ENCODE peak calls at places on chromosome 14, in five cellular contexts. X, T, Z, N and B are unnamed samples.

GRCh38 chr14:72801381-72801812 is 92.5 kb downstream of the DPF3 start:
- DNase-seq in X (peak), T (peak), Z (no peak), N (no peak), B (no peak)

GRCh38 chr14:67263499-67264149 is 22.4 kb downstream of the PALS1 start:
- DNase-seq in X (no peak), T (peak), Z (no peak), N (no peak), B (no peak)

GRCh38 chr14:51283402-51283825 is 43.4 kb downstream of the TMX1 start:
- DNase-seq in X (peak), T (peak), Z (no peak), N (peak), B (peak)

GRCh38 chr14:78253986-78254385 is 83.8 kb downstream of the NRXN3 start:
- DNase-seq in X (no peak), T (peak), Z (no peak), N (no peak), B (no peak)

GRCh38 chr14:54606631-54607133 is 39.8 kb downstream of the SAMD4A start:
- DNase-seq in X (no peak), T (peak), Z (no peak), N (no peak), B (no peak)

GRCh38 chr14:104794099-104794498 is 1.4 kb downstream of the AKT1 start:
- DNase-seq in X (no peak), T (peak), Z (peak), N (no peak), B (no peak)

GRCh38 chr14:105221598-105222178 is 26.6 kb upstream of the BTBD6 start:
- DNase-seq in X (no peak), T (no peak), Z (no peak), N (no peak), B (no peak)

GRCh38 chr14:71006200-71006563 is 98.9 kb downstream of the PCNX1 start:
- DNase-seq in X (no peak), T (peak), Z (no peak), N (no peak), B (no peak)

GRCh38 chr14:92657457-92658142 is 90.8 kb downstream of the LGMN start:
- DNase-seq in X (no peak), T (no peak), Z (no peak), N (no peak), B (no peak)

GRCh38 chr14:93332032-93332852 is 594 bp downstream of the BTBD7 start:
- DNase-seq in X (no peak), T (peak), Z (peak), N (peak), B (peak)

GRCh38 chr14:105348169-105348944 is 33.8 kb downstream of the PACS2 start:
- DNase-seq in X (no peak), T (no peak), Z (peak), N (no peak), B (no peak)

GRCh38 chr14:21107360-21107781 is 6.5 kb downstream of the TMEM253 start:
- DNase-seq in X (peak), T (peak), Z (no peak), N (no peak), B (no peak)

GRCh38 chr14:87994974-87995373 is 2.0 kb upstream of the GALC start:
- DNase-seq in X (no peak), T (no peak), Z (no peak), N (no peak), B (no peak)

GRCh38 chr14:25406818-25407217 is 356.9 kb upstream of the STXBP6 start:
- DNase-seq in X (no peak), T (peak), Z (peak), N (peak), B (peak)

GRCh38 chr14:71193663-71194062 is 286.4 kb downstream of the PCNX1 start:
- DNase-seq in X (no peak), T (no peak), Z (no peak), N (no peak), B (no peak)

GRCh38 chr14:94532462-94532861 is 23.2 kb upstream of the SERPINA12 start:
- DNase-seq in X (no peak), T (no peak), Z (no peak), N (no peak), B (no peak)

GRCh38 chr14:85414142-85414541 is 115.8 kb upstream of the FLRT2 start:
- DNase-seq in X (no peak), T (no peak), Z (no peak), N (no peak), B (no peak)

GRCh38 chr14:52325632-52326031 is 11.5 kb downstream of the PTGER2 start:
- DNase-seq in X (no peak), T (peak), Z (no peak), N (no peak), B (no peak)

GRCh38 chr14:69625299-69626131 is 14.1 kb downstream of the SUSD6 start:
- DNase-seq in X (no peak), T (peak), Z (peak), N (no peak), B (peak)

GRCh38 chr14:78897443-78897842 is 727.3 kb downstream of the NRXN3 start:
- DNase-seq in X (no peak), T (no peak), Z (no peak), N (no peak), B (no peak)

GRCh38 chr14:56002316-56002715 is 115.9 kb upstream of the PELI2 start:
- DNase-seq in X (no peak), T (peak), Z (no peak), N (no peak), B (no peak)

GRCh38 chr14:70995671-70996070 is 88.4 kb downstream of the PCNX1 start:
- DNase-seq in X (no peak), T (peak), Z (no peak), N (no peak), B (no peak)

GRCh38 chr14:49303952-49304516 is 282.1 kb downstream of the RPS29 start:
- DNase-seq in X (no peak), T (peak), Z (peak), N (peak), B (peak)

GRCh38 chr14:101173698-101174521 is 270.4 kb upstream of the RTL1 start:
- DNase-seq in X (no peak), T (no peak), Z (no peak), N (no peak), B (no peak)

GRCh38 chr14:35390577-35391387 is 13.8 kb downstream of the NFKBIA start:
- DNase-seq in X (no peak), T (no peak), Z (no peak), N (no peak), B (peak)

GRCh38 chr14:95511687-95512086 is 4.8 kb downstream of the SYNE3 start:
- DNase-seq in X (no peak), T (no peak), Z (no peak), N (no peak), B (no peak)

GRCh38 chr14:92263681-92264080 is 59.3 kb upstream of the SLC24A4 start:
- DNase-seq in X (no peak), T (no peak), Z (no peak), N (no peak), B (no peak)

GRCh38 chr14:60721331-60722162 is 2.6 kb downstream of the SIX4 start:
- DNase-seq in X (peak), T (peak), Z (no peak), N (peak), B (peak)

GRCh38 chr14:60722163-60722835 is 1.9 kb downstream of the SIX4 start:
- DNase-seq in X (no peak), T (peak), Z (no peak), N (peak), B (peak)

GRCh38 chr14:60722836-60723217 is 1.3 kb downstream of the SIX4 start:
- DNase-seq in X (no peak), T (peak), Z (no peak), N (peak), B (peak)

GRCh38 chr14:60720391-60720790 is 3.8 kb downstream of the SIX4 start:
- DNase-seq in X (no peak), T (peak), Z (no peak), N (no peak), B (no peak)

GRCh38 chr14:60720962-60721330 is 3.2 kb downstream of the SIX4 start:
- DNase-seq in X (no peak), T (no peak), Z (no peak), N (no peak), B (no peak)
- H3K9ac ChIP-seq in X (peak), T (peak), Z (no peak), N (no peak), B (peak)

GRCh38 chr14:60248697-60249314 is at the start of gene PPM1A:
- DNase-seq in X (peak), T (peak), Z (peak), N (peak), B (peak)

GRCh38 chr14:60249321-60250251 is 565 bp downstream of the PPM1A start:
- DNase-seq in X (peak), T (peak), Z (peak), N (peak), B (peak)

GRCh38 chr14:60251877-60252276 is 2.9 kb downstream of the PPM1A start:
- DNase-seq in X (no peak), T (no peak), Z (no peak), N (no peak), B (no peak)

GRCh38 chr14:60252630-60253029 is 3.6 kb downstream of the PPM1A start:
- DNase-seq in X (no peak), T (no peak), Z (no peak), N (no peak), B (no peak)

GRCh38 chr14:60250318-60251035 is 1.5 kb downstream of the PPM1A start:
- DNase-seq in X (peak), T (peak), Z (no peak), N (peak), B (peak)
- H3K27ac ChIP-seq in X (peak), T (peak), Z (peak), N (peak), B (peak)

DNA sequence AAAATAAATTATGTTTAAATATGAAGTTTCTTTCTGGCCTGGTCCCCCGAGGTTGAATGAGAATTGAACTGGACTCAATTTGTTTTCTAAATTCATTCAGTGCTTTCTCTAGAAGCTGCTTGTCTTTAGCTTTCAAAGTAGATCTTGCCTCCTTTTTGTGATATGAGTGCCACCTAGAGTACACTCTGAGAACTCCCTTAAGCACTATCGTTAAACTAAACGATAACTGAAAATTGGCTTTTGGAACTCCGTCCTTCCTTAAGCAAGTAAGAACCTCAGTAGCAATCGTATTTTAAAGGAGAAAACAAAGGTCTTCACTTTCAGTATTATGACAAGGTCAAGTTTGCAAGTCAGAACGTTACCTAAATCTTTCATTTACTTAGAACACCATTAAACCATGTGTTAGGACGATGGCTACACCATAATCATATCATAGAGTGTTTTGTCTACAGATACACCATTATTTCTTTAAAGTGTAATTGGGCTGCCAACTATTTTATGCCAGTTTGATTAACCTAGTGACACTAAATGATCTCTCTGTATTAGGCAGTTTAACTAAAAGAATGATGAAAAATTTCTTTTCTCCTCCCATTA is 364.8 kb downstream of the SNAPC1 start:
- DNase-seq in X (peak), T (peak), Z (peak), N (peak), B (peak)
- H2AFZ ChIP-seq in X (no peak), T (no peak), Z (no peak), N (no peak), B (peak)

GRCh38 chr14:32201196-32201815 is 539 bp upstream of the RNU6-7 start:
- DNase-seq in X (no peak), T (peak), Z (peak), N (peak), B (peak)

GRCh38 chr14:32203928-32204357 is 874 bp upstream of the RNU6-8 start:
- DNase-seq in X (no peak), T (no peak), Z (no peak), N (peak), B (peak)

GRCh38 chr14:32202468-32202865 is 602 bp downstream of the RNU6-8 start:
- DNase-seq in X (no peak), T (peak), Z (no peak), N (peak), B (no peak)

GRCh38 chr14:32201816-32202467 is at the start of gene RNU6-7:
- DNase-seq in X (no peak), T (peak), Z (no peak), N (peak), B (peak)

DNA sequence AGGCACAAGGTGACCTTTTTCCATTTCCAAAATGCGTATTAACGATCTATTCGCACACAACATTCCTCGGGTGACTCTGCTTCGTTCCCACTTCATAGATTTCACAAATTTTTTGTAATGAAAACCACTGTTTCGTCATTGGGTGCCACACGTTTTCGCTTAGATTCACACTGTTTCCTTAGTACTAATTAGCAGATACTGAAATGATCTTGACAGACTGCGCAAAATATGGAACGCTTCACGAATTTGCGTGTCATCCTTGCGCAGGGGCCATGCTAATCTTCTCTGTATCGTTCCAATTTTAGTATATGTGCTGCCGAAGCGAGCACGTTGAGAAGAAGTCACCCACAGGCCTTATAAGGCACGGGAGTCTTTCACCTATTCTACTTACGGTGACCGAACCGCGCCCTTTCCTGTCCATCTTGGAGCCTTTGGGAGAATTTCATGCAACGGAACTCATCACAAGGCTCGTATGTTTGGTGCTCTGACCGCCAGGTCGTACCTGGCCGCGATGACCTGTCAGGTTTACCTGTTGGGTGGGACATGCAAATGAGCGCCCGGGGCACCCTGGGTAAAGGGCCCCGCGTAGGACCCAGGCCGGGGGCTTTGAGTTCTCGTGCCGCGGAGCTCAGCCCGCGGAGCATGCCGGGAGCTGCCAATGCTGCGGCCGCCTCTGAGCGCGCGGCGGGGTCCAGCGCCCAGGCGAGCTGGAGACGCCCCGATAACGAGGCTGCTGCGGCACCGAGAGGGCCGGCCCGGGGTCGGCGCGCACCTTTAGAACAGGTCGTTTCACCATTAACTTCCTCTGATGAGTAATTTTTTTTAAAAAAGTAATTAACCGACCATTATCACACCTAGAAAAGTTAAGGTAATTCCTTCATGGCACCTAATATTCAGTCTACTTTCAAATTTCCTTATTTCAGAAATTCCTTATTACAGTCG is at the start of gene RNU6-8:
- DNase-seq in X (peak), T (peak), Z (peak), N (peak), B (peak)
- H3K9ac ChIP-seq in X (peak), T (peak), Z (peak), N (peak), B (peak)

GRCh38 chr14:90088160-90088559 is 26.4 kb downstream of the KCNK13 start:
- DNase-seq in X (no peak), T (no peak), Z (no peak), N (no peak), B (no peak)

GRCh38 chr14:90091393-90091792 is 29.6 kb downstream of the KCNK13 start:
- DNase-seq in X (no peak), T (peak), Z (no peak), N (no peak), B (no peak)

GRCh38 chr14:90093942-90094595 is 32.3 kb downstream of the KCNK13 start:
- DNase-seq in X (no peak), T (no peak), Z (no peak), N (no peak), B (no peak)
- H3K27ac ChIP-seq in X (no peak), T (no peak), Z (no peak), N (no peak), B (no peak)

DNA sequence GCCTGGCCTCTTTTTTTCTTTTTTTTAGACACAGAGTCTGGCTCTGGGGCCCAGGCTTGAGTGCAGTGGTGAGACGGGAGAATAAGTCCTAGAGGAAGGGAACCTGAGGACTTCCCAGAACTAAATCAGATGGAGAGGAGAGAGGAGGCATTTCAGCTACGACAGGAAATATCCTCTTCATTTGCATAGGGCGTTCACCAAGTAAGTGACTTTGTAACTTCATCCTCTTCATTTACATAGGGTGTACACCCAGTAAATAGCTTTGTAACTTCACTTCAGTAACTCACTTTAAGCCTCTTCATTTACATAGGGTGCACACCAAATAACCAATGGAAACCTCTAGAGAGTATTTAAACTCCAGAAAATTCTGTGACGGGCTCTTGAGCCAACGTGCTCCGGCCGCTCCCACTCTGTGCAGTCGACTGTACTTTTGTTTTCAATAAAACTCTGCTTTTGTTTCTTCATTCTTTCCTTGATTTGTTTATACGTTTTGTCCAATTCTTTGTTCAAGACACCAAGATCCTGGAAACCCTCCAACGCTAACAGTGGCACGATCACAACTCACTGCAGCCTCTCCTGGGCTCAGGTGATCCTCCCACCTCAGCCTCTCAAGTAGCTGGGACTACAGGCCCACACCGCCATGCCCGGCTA is 21.4 kb upstream of the ANKRD9 start:
- DNase-seq in X (no peak), T (no peak), Z (no peak), N (no peak), B (peak)
- H2AFZ ChIP-seq in X (peak), T (no peak), Z (no peak), N (no peak), B (no peak)

DNA sequence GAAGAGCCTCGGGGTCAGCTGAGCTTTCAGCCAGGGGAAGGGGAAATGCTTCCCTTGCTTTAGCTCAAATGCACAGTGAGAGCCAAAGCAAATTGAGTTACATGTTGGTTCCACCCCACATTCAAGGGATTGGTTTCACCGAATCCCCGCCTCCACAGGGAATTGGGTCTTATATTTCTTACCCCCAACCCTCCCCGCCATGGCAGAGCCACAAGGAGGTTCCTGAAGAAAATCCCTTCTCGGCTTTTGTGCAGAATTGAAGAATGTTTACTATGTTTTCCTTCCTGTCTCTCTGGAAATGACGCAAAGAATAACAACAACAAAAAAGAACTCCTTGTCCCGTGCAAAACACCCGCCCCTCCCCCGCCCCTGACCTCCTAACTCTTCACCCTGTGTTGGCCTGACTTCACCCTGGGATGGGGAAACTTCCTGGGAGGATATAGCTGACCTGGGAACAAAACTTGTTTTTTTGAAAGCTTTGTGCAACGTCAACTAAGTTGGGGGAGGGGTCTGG is 21.9 kb upstream of the CIPC start:
- DNase-seq in X (no peak), T (no peak), Z (no peak), N (peak), B (no peak)
- H3K9ac ChIP-seq in X (no peak), T (no peak), Z (no peak), N (no peak), B (no peak)

GRCh38 chr14:68552075-68552474 is 240.8 kb downstream of the ZFP36L1 start:
- DNase-seq in X (no peak), T (no peak), Z (no peak), N (no peak), B (no peak)

GRCh38 chr14:68552597-68552996 is 240.3 kb downstream of the ZFP36L1 start:
- DNase-seq in X (no peak), T (peak), Z (no peak), N (no peak), B (no peak)

GRCh38 chr14:68549966-68550705 is 242.7 kb downstream of the ZFP36L1 start:
- DNase-seq in X (no peak), T (no peak), Z (no peak), N (no peak), B (no peak)

GRCh38 chr14:68549057-68549421 is 243.8 kb downstream of the ZFP36L1 start:
- DNase-seq in X (peak), T (peak), Z (no peak), N (no peak), B (no peak)

GRCh38 chr14:68551045-68551683 is 241.7 kb downstream of the ZFP36L1 start:
- DNase-seq in X (no peak), T (no peak), Z (no peak), N (no peak), B (no peak)
- H3K27ac ChIP-seq in X (no peak), T (peak), Z (no peak), N (no peak), B (no peak)